ENCODE peak calls at places on chromosomes 5 and 9, in nine cellular contexts. One of them, this sample, is unnamed.

GRCh38 chr9:94926457-94926852 is 200.0 kb downstream of the AOPEP start:
- DNase-seq in breast epithelium: no peak
- DNase-seq in hypothalamus: no peak
- DNase-seq in MCF 10A: no peak
- DNase-seq in H9: no peak
- DNase-seq in stimulated activated CD8-positive, alpha-beta memory T cell treated with anti-CD3 and anti-CD28 coated beads, Interleukin-15, amount 100 ng/mL, for 24 hours: no peak
- DNase-seq in glutamatergic neuron: no peak
- DNase-seq in T1000: no peak
- DNase-seq in nucleus accumbens: no peak
- DNase-seq in this sample: no peak

GRCh38 chr5:33146916-33147315 is 293.8 kb upstream of the TARS1 start:
- DNase-seq in breast epithelium: no peak
- DNase-seq in hypothalamus: no peak
- DNase-seq in MCF 10A: peak
- DNase-seq in H9: no peak
- DNase-seq in stimulated activated CD8-positive, alpha-beta memory T cell treated with anti-CD3 and anti-CD28 coated beads, Interleukin-15, amount 100 ng/mL, for 24 hours: no peak
- DNase-seq in glutamatergic neuron: no peak
- DNase-seq in T1000: no peak
- DNase-seq in nucleus accumbens: no peak
- DNase-seq in this sample: no peak

GRCh38 chr9:71725590-71726338 is 42.5 kb downstream of the CEMIP2 start:
- DNase-seq in breast epithelium: peak
- DNase-seq in hypothalamus: no peak
- DNase-seq in MCF 10A: peak
- DNase-seq in H9: no peak
- DNase-seq in stimulated activated CD8-positive, alpha-beta memory T cell treated with anti-CD3 and anti-CD28 coated beads, Interleukin-15, amount 100 ng/mL, for 24 hours: no peak
- DNase-seq in glutamatergic neuron: no peak
- DNase-seq in T1000: peak
- DNase-seq in nucleus accumbens: no peak
- DNase-seq in this sample: peak

GRCh38 chr5:150144211-150144801 is 11.3 kb downstream of the PDGFRB start:
- DNase-seq in breast epithelium: no peak
- DNase-seq in hypothalamus: no peak
- DNase-seq in MCF 10A: no peak
- DNase-seq in H9: no peak
- DNase-seq in stimulated activated CD8-positive, alpha-beta memory T cell treated with anti-CD3 and anti-CD28 coated beads, Interleukin-15, amount 100 ng/mL, for 24 hours: no peak
- DNase-seq in glutamatergic neuron: no peak
- DNase-seq in T1000: no peak
- DNase-seq in nucleus accumbens: no peak
- DNase-seq in this sample: no peak

GRCh38 chr9:121280715-121281613 is 13.0 kb downstream of the GSN start:
- DNase-seq in breast epithelium: no peak
- DNase-seq in hypothalamus: no peak
- DNase-seq in MCF 10A: no peak
- DNase-seq in H9: no peak
- DNase-seq in stimulated activated CD8-positive, alpha-beta memory T cell treated with anti-CD3 and anti-CD28 coated beads, Interleukin-15, amount 100 ng/mL, for 24 hours: no peak
- DNase-seq in glutamatergic neuron: no peak
- DNase-seq in T1000: no peak
- DNase-seq in nucleus accumbens: no peak
- DNase-seq in this sample: no peak

GRCh38 chr9:98539954-98540353 is 168.8 kb downstream of the GABBR2 start:
- DNase-seq in breast epithelium: no peak
- DNase-seq in hypothalamus: no peak
- DNase-seq in MCF 10A: no peak
- DNase-seq in H9: no peak
- DNase-seq in stimulated activated CD8-positive, alpha-beta memory T cell treated with anti-CD3 and anti-CD28 coated beads, Interleukin-15, amount 100 ng/mL, for 24 hours: no peak
- DNase-seq in glutamatergic neuron: no peak
- DNase-seq in T1000: no peak
- DNase-seq in nucleus accumbens: no peak
- DNase-seq in this sample: no peak

GRCh38 chr9:135101068-135101410 is 13.6 kb downstream of the OLFM1 start:
- DNase-seq in breast epithelium: no peak
- DNase-seq in hypothalamus: no peak
- DNase-seq in MCF 10A: no peak
- DNase-seq in H9: no peak
- DNase-seq in stimulated activated CD8-positive, alpha-beta memory T cell treated with anti-CD3 and anti-CD28 coated beads, Interleukin-15, amount 100 ng/mL, for 24 hours: no peak
- DNase-seq in glutamatergic neuron: no peak
- DNase-seq in T1000: no peak
- DNase-seq in nucleus accumbens: no peak
- DNase-seq in this sample: no peak

GRCh38 chr9:127396253-127396807 is 639 bp upstream of the SLC2A8 start:
- DNase-seq in breast epithelium: no peak
- DNase-seq in hypothalamus: no peak
- DNase-seq in MCF 10A: no peak
- DNase-seq in H9: no peak
- DNase-seq in stimulated activated CD8-positive, alpha-beta memory T cell treated with anti-CD3 and anti-CD28 coated beads, Interleukin-15, amount 100 ng/mL, for 24 hours: no peak
- DNase-seq in glutamatergic neuron: no peak
- DNase-seq in T1000: no peak
- DNase-seq in nucleus accumbens: no peak
- DNase-seq in this sample: no peak

GRCh38 chr5:180213657-180214207 is 4.7 kb upstream of the RASGEF1C start:
- DNase-seq in breast epithelium: no peak
- DNase-seq in hypothalamus: no peak
- DNase-seq in MCF 10A: no peak
- DNase-seq in H9: no peak
- DNase-seq in stimulated activated CD8-positive, alpha-beta memory T cell treated with anti-CD3 and anti-CD28 coated beads, Interleukin-15, amount 100 ng/mL, for 24 hours: no peak
- DNase-seq in glutamatergic neuron: no peak
- DNase-seq in T1000: no peak
- DNase-seq in nucleus accumbens: no peak
- DNase-seq in this sample: no peak

GRCh38 chr9:124190761-124191160 is 67.0 kb upstream of the NEK6 start:
- DNase-seq in breast epithelium: no peak
- DNase-seq in hypothalamus: peak
- DNase-seq in MCF 10A: no peak
- DNase-seq in H9: no peak
- DNase-seq in stimulated activated CD8-positive, alpha-beta memory T cell treated with anti-CD3 and anti-CD28 coated beads, Interleukin-15, amount 100 ng/mL, for 24 hours: no peak
- DNase-seq in glutamatergic neuron: no peak
- DNase-seq in T1000: no peak
- DNase-seq in nucleus accumbens: peak
- DNase-seq in this sample: no peak

GRCh38 chr5:95184924-95185323 is 100.0 kb downstream of the MCTP1 start:
- DNase-seq in breast epithelium: no peak
- DNase-seq in hypothalamus: no peak
- DNase-seq in MCF 10A: no peak
- DNase-seq in H9: no peak
- DNase-seq in stimulated activated CD8-positive, alpha-beta memory T cell treated with anti-CD3 and anti-CD28 coated beads, Interleukin-15, amount 100 ng/mL, for 24 hours: no peak
- DNase-seq in glutamatergic neuron: no peak
- DNase-seq in T1000: no peak
- DNase-seq in nucleus accumbens: no peak
- DNase-seq in this sample: no peak

GRCh38 chr5:91332267-91333044 is 50.7 kb downstream of the ARRDC3 start:
- DNase-seq in breast epithelium: no peak
- DNase-seq in hypothalamus: no peak
- DNase-seq in MCF 10A: peak
- DNase-seq in H9: no peak
- DNase-seq in stimulated activated CD8-positive, alpha-beta memory T cell treated with anti-CD3 and anti-CD28 coated beads, Interleukin-15, amount 100 ng/mL, for 24 hours: no peak
- DNase-seq in glutamatergic neuron: no peak
- DNase-seq in T1000: no peak
- DNase-seq in nucleus accumbens: no peak
- DNase-seq in this sample: no peak

GRCh38 chr9:115944166-115944948 is 209.2 kb upstream of the PAPPA start:
- DNase-seq in breast epithelium: peak
- DNase-seq in hypothalamus: no peak
- DNase-seq in MCF 10A: peak
- DNase-seq in H9: peak
- DNase-seq in stimulated activated CD8-positive, alpha-beta memory T cell treated with anti-CD3 and anti-CD28 coated beads, Interleukin-15, amount 100 ng/mL, for 24 hours: no peak
- DNase-seq in glutamatergic neuron: peak
- DNase-seq in T1000: peak
- DNase-seq in nucleus accumbens: no peak
- DNase-seq in this sample: no peak

GRCh38 chr9:30925635-30926034 is 1458.8 kb upstream of the ACO1 start:
- DNase-seq in breast epithelium: no peak
- DNase-seq in hypothalamus: no peak
- DNase-seq in MCF 10A: no peak
- DNase-seq in H9: no peak
- DNase-seq in stimulated activated CD8-positive, alpha-beta memory T cell treated with anti-CD3 and anti-CD28 coated beads, Interleukin-15, amount 100 ng/mL, for 24 hours: no peak
- DNase-seq in glutamatergic neuron: no peak
- DNase-seq in T1000: no peak
- DNase-seq in nucleus accumbens: no peak
- DNase-seq in this sample: no peak

GRCh38 chr5:39761199-39761580 is 336.4 kb upstream of the DAB2 start:
- DNase-seq in breast epithelium: no peak
- DNase-seq in hypothalamus: no peak
- DNase-seq in MCF 10A: no peak
- DNase-seq in H9: no peak
- DNase-seq in stimulated activated CD8-positive, alpha-beta memory T cell treated with anti-CD3 and anti-CD28 coated beads, Interleukin-15, amount 100 ng/mL, for 24 hours: no peak
- DNase-seq in glutamatergic neuron: no peak
- DNase-seq in T1000: no peak
- DNase-seq in nucleus accumbens: no peak
- DNase-seq in this sample: no peak

GRCh38 chr9:116103976-116104820 is 49.4 kb upstream of the PAPPA start:
- DNase-seq in breast epithelium: no peak
- DNase-seq in hypothalamus: no peak
- DNase-seq in MCF 10A: no peak
- DNase-seq in H9: no peak
- DNase-seq in stimulated activated CD8-positive, alpha-beta memory T cell treated with anti-CD3 and anti-CD28 coated beads, Interleukin-15, amount 100 ng/mL, for 24 hours: no peak
- DNase-seq in glutamatergic neuron: no peak
- DNase-seq in T1000: no peak
- DNase-seq in nucleus accumbens: no peak
- DNase-seq in this sample: no peak

GRCh38 chr5:96433066-96433447 is at the start of gene PCSK1:
- DNase-seq in breast epithelium: no peak
- DNase-seq in hypothalamus: no peak
- DNase-seq in MCF 10A: no peak
- DNase-seq in H9: peak
- DNase-seq in stimulated activated CD8-positive, alpha-beta memory T cell treated with anti-CD3 and anti-CD28 coated beads, Interleukin-15, amount 100 ng/mL, for 24 hours: no peak
- DNase-seq in glutamatergic neuron: peak
- DNase-seq in T1000: no peak
- DNase-seq in nucleus accumbens: no peak
- DNase-seq in this sample: no peak